ENCODE peak calls at places on chromosomes 16 and 17, in five cellular contexts. R is gastrocnemius medialis, A is heart left ventricle, T is kidney epithelial cell, J is GM23248. D is an unnamed sample.

GRCh38 chr16:86854058-86854621 is 275.8 kb downstream of the FOXL1 start:
- DNase-seq in R (no peak), A (no peak), T (no peak), J (peak; percentile 91), D (no peak)

GRCh38 chr17:64057701-64058263 is 37.3 kb upstream of the ICAM2 start:
- DNase-seq in R (no peak), A (no peak), T (no peak), J (no peak), D (no peak)

GRCh38 chr16:19185510-19185851 is 17.4 kb downstream of the SYT17 start:
- DNase-seq in R (no peak), A (no peak), T (no peak), J (no peak), D (no peak)

GRCh38 chr17:80531400-80531799 is 13.2 kb upstream of the RPTOR start:
- DNase-seq in R (no peak), A (no peak), T (no peak), J (no peak), D (no peak)

GRCh38 chr17:54372071-54372720 is 528.5 kb upstream of the TOM1L1 start:
- DNase-seq in R (no peak), A (no peak), T (no peak), J (no peak), D (no peak)

GRCh38 chr17:47208744-47209488 is at the start of gene MYL4:
- DNase-seq in R (no peak), A (no peak), T (no peak), J (no peak), D (no peak)

GRCh38 chr17:50161023-50161910 is 4.5 kb upstream of the SGCA start:
- DNase-seq in R (peak; percentile 81), A (peak; percentile 92), T (no peak), J (peak; percentile 96), D (no peak)

GRCh38 chr17:6948562-6948961 is 47.3 kb upstream of the ALOX12 start:
- DNase-seq in R (no peak), A (no peak), T (no peak), J (peak; percentile 41), D (no peak)

GRCh38 chr17:74712756-74713155 is at the start of gene CD300LF:
- DNase-seq in R (peak; percentile 14), A (peak; percentile 52), T (no peak), J (no peak), D (no peak)

GRCh38 chr16:17460890-17461289 is 9.9 kb downstream of the XYLT1 start:
- DNase-seq in R (no peak), A (no peak), T (no peak), J (peak; percentile 32), D (no peak)

GRCh38 chr17:51585514-51586104 is 325.3 kb downstream of the UTP18 start:
- DNase-seq in R (peak; percentile 3), A (no peak), T (no peak), J (no peak), D (no peak)

GRCh38 chr17:37190493-37190892 is 185.3 kb upstream of the C17orf78 start:
- DNase-seq in R (no peak), A (no peak), T (no peak), J (no peak), D (no peak)

GRCh38 chr17:31248986-31249385 is 48.1 kb downstream of the OMG start:
- DNase-seq in R (no peak), A (no peak), T (peak; percentile 7), J (peak; percentile 83), D (peak; percentile 34)

GRCh38 chr16:72664122-72664479 is 383.8 kb downstream of the ZFHX3 start:
- DNase-seq in R (no peak), A (no peak), T (no peak), J (peak; percentile 46), D (no peak)

GRCh38 chr17:42675348-42675983 is 1.3 kb downstream of the PLEKHH3 start:
- DNase-seq in R (no peak), A (peak; percentile 68), T (no peak), J (no peak), D (no peak)

GRCh38 chr17:8865385-8865784 is 2.1 kb downstream of the PIK3R6 start:
- DNase-seq in R (no peak), A (no peak), T (no peak), J (no peak), D (no peak)

GRCh38 chr16:19892902-19893301 is 8.3 kb upstream of the GPRC5B start:
- DNase-seq in R (no peak), A (no peak), T (no peak), J (no peak), D (no peak)

GRCh38 chr17:83076930-83077329 is 2.5 kb upstream of the METRNL start:
- DNase-seq in R (no peak), A (no peak), T (no peak), J (no peak), D (no peak)

GRCh38 chr17:62702746-62703268 is 75.3 kb downstream of the MRC2 start:
- DNase-seq in R (no peak), A (no peak), T (no peak), J (no peak), D (no peak)

GRCh38 chr17:62668091-62668804 is 40.8 kb downstream of the MRC2 start:
- DNase-seq in R (no peak), A (no peak), T (no peak), J (peak; percentile 45), D (no peak)

GRCh38 chr16:85015481-85016177 is 4.3 kb upstream of the ZDHHC7 start:
- DNase-seq in R (no peak), A (no peak), T (no peak), J (no peak), D (no peak)

GRCh38 chr17:46851029-46851741 is at the start of gene WNT9B:
- DNase-seq in R (no peak), A (no peak), T (no peak), J (peak; percentile 56), D (no peak)

GRCh38 chr17:41538565-41538991 is 10.5 kb upstream of the KRT19 start:
- DNase-seq in R (no peak), A (no peak), T (peak; percentile 56), J (peak; percentile 37), D (no peak)

GRCh38 chr17:56499799-56500388 is 93.6 kb upstream of the NOG start:
- DNase-seq in R (no peak), A (no peak), T (no peak), J (peak; percentile 45), D (peak; percentile 1)

GRCh38 chr16:9843424-9844013 is 338.7 kb downstream of the GRIN2A start:
- DNase-seq in R (no peak), A (no peak), T (no peak), J (peak; percentile 11), D (peak; percentile 80)

GRCh38 chr16:66103245-66103644 is 263.2 kb upstream of the CDH5 start:
- DNase-seq in R (no peak), A (no peak), T (no peak), J (peak; percentile 66), D (no peak)

GRCh38 chr17:15446036-15446435 is 21.4 kb downstream of the CDRT4 start:
- DNase-seq in R (no peak), A (no peak), T (no peak), J (peak; percentile 9), D (no peak)

GRCh38 chr16:81582655-81583441 is 138.2 kb downstream of the CMIP start:
- DNase-seq in R (no peak), A (no peak), T (no peak), J (peak; percentile 53), D (no peak)

GRCh38 chr16:29991571-29991904 is 3.9 kb downstream of the HIRIP3 start:
- DNase-seq in R (no peak), A (no peak), T (no peak), J (no peak), D (no peak)

GRCh38 chr16:3857189-3858013 is 23.1 kb downstream of the CREBBP start:
- DNase-seq in R (peak; percentile 75), A (no peak), T (no peak), J (peak; percentile 79), D (no peak)

GRCh38 chr16:84043486-84044107 is 1.0 kb upstream of the SLC38A8 start:
- DNase-seq in R (no peak), A (peak; percentile 20), T (no peak), J (peak; percentile 53), D (no peak)

GRCh38 chr17:56937688-56938087 is 23.2 kb downstream of the COIL start:
- DNase-seq in R (no peak), A (no peak), T (no peak), J (peak; percentile 25), D (no peak)

GRCh38 chr17:77684803-77685580 is 273.5 kb upstream of the TNRC6C start:
- DNase-seq in R (no peak), A (no peak), T (no peak), J (no peak), D (no peak)

GRCh38 chr17:9768381-9768934 is 22.9 kb downstream of the DHRS7C start:
- DNase-seq in R (no peak), A (no peak), T (no peak), J (peak; percentile 59), D (no peak)

GRCh38 chr16:78894872-78895271 is 705.7 kb downstream of the MAF start:
- DNase-seq in R (no peak), A (no peak), T (no peak), J (no peak), D (no peak)